ENCODE peak calls at places on chromosomes 3 and 15, in seven cellular contexts. One of them, this sample, is unnamed.

GRCh38 chr3:43632269-43632733 is 10.5 kb upstream of the ANO10 start:
- DNase-seq in IMR-90: peak; percentile 90
- DNase-seq in Panc1: no peak
- DNase-seq in body of pancreas: no peak
- DNase-seq in colonic mucosa: no peak
- DNase-seq in ovary: no peak
- DNase-seq in lower lobe of right lung: no peak
- DNase-seq in this sample: no peak

GRCh38 chr15:79418693-79419279 is 13.3 kb upstream of the MINAR1 start:
- DNase-seq in IMR-90: no peak
- DNase-seq in Panc1: no peak
- DNase-seq in body of pancreas: no peak
- DNase-seq in colonic mucosa: no peak
- DNase-seq in ovary: no peak
- DNase-seq in lower lobe of right lung: no peak
- DNase-seq in this sample: no peak

GRCh38 chr3:191301982-191302381 is 27.2 kb upstream of the CCDC50 start:
- DNase-seq in IMR-90: no peak
- DNase-seq in Panc1: no peak
- DNase-seq in body of pancreas: no peak
- DNase-seq in colonic mucosa: no peak
- DNase-seq in ovary: no peak
- DNase-seq in lower lobe of right lung: no peak
- DNase-seq in this sample: no peak

GRCh38 chr3:17761563-17761962 is 19.1 kb upstream of the TBC1D5 start:
- DNase-seq in IMR-90: no peak
- DNase-seq in Panc1: no peak
- DNase-seq in body of pancreas: no peak
- DNase-seq in colonic mucosa: no peak
- DNase-seq in ovary: no peak
- DNase-seq in lower lobe of right lung: no peak
- DNase-seq in this sample: no peak

GRCh38 chr3:30989266-30989799 is 94.9 kb upstream of the GADL1 start:
- DNase-seq in IMR-90: no peak
- DNase-seq in Panc1: no peak
- DNase-seq in body of pancreas: no peak
- DNase-seq in colonic mucosa: no peak
- DNase-seq in ovary: no peak
- DNase-seq in lower lobe of right lung: no peak
- DNase-seq in this sample: no peak

GRCh38 chr3:146542179-146542578 is 2.2 kb downstream of the PLSCR1 start:
- DNase-seq in IMR-90: peak; percentile 65
- DNase-seq in Panc1: no peak
- DNase-seq in body of pancreas: peak; percentile 10
- DNase-seq in colonic mucosa: no peak
- DNase-seq in ovary: no peak
- DNase-seq in lower lobe of right lung: no peak
- DNase-seq in this sample: no peak

GRCh38 chr3:108455212-108455705 is 55.1 kb downstream of the MYH15 start:
- DNase-seq in IMR-90: peak; percentile 41
- DNase-seq in Panc1: no peak
- DNase-seq in body of pancreas: no peak
- DNase-seq in colonic mucosa: no peak
- DNase-seq in ovary: no peak
- DNase-seq in lower lobe of right lung: no peak
- DNase-seq in this sample: no peak

GRCh38 chr3:48655586-48655985 is 7.1 kb downstream of the CELSR3 start:
- DNase-seq in IMR-90: no peak
- DNase-seq in Panc1: no peak
- DNase-seq in body of pancreas: no peak
- DNase-seq in colonic mucosa: no peak
- DNase-seq in ovary: no peak
- DNase-seq in lower lobe of right lung: peak; percentile 67
- DNase-seq in this sample: no peak

GRCh38 chr3:99356681-99357080 is 281.7 kb upstream of the COL8A1 start:
- DNase-seq in IMR-90: no peak
- DNase-seq in Panc1: no peak
- DNase-seq in body of pancreas: no peak
- DNase-seq in colonic mucosa: no peak
- DNase-seq in ovary: no peak
- DNase-seq in lower lobe of right lung: no peak
- DNase-seq in this sample: no peak

GRCh38 chr15:32729700-32730099 is 11.9 kb downstream of the GREM1 start:
- DNase-seq in IMR-90: no peak
- DNase-seq in Panc1: no peak
- DNase-seq in body of pancreas: no peak
- DNase-seq in colonic mucosa: no peak
- DNase-seq in ovary: no peak
- DNase-seq in lower lobe of right lung: no peak
- DNase-seq in this sample: no peak

GRCh38 chr15:90691369-90691768 is 25.8 kb upstream of the BLM start:
- DNase-seq in IMR-90: no peak
- DNase-seq in Panc1: no peak
- DNase-seq in body of pancreas: no peak
- DNase-seq in colonic mucosa: no peak
- DNase-seq in ovary: no peak
- DNase-seq in lower lobe of right lung: no peak
- DNase-seq in this sample: no peak

GRCh38 chr3:19256313-19256712 is 108.0 kb downstream of the KCNH8 start:
- DNase-seq in IMR-90: no peak
- DNase-seq in Panc1: no peak
- DNase-seq in body of pancreas: no peak
- DNase-seq in colonic mucosa: no peak
- DNase-seq in ovary: no peak
- DNase-seq in lower lobe of right lung: no peak
- DNase-seq in this sample: no peak

GRCh38 chr3:196260784-196261183 is 26.7 kb downstream of the PCYT1A start:
- DNase-seq in IMR-90: no peak
- DNase-seq in Panc1: no peak
- DNase-seq in body of pancreas: no peak
- DNase-seq in colonic mucosa: no peak
- DNase-seq in ovary: no peak
- DNase-seq in lower lobe of right lung: no peak
- DNase-seq in this sample: no peak

GRCh38 chr3:72663429-72663828 is 184.8 kb downstream of the SHQ1 start:
- DNase-seq in IMR-90: no peak
- DNase-seq in Panc1: no peak
- DNase-seq in body of pancreas: no peak
- DNase-seq in colonic mucosa: no peak
- DNase-seq in ovary: no peak
- DNase-seq in lower lobe of right lung: no peak
- DNase-seq in this sample: no peak

GRCh38 chr3:124261301-124261700 is 269.4 kb upstream of the ROPN1 start:
- DNase-seq in IMR-90: peak; percentile 47
- DNase-seq in Panc1: no peak
- DNase-seq in body of pancreas: no peak
- DNase-seq in colonic mucosa: no peak
- DNase-seq in ovary: no peak
- DNase-seq in lower lobe of right lung: no peak
- DNase-seq in this sample: no peak

GRCh38 chr15:35080226-35080625 is 4.9 kb downstream of the NANOGP8 start:
- DNase-seq in IMR-90: peak; percentile 30
- DNase-seq in Panc1: no peak
- DNase-seq in body of pancreas: no peak
- DNase-seq in colonic mucosa: no peak
- DNase-seq in ovary: no peak
- DNase-seq in lower lobe of right lung: no peak
- DNase-seq in this sample: no peak

DNA sequence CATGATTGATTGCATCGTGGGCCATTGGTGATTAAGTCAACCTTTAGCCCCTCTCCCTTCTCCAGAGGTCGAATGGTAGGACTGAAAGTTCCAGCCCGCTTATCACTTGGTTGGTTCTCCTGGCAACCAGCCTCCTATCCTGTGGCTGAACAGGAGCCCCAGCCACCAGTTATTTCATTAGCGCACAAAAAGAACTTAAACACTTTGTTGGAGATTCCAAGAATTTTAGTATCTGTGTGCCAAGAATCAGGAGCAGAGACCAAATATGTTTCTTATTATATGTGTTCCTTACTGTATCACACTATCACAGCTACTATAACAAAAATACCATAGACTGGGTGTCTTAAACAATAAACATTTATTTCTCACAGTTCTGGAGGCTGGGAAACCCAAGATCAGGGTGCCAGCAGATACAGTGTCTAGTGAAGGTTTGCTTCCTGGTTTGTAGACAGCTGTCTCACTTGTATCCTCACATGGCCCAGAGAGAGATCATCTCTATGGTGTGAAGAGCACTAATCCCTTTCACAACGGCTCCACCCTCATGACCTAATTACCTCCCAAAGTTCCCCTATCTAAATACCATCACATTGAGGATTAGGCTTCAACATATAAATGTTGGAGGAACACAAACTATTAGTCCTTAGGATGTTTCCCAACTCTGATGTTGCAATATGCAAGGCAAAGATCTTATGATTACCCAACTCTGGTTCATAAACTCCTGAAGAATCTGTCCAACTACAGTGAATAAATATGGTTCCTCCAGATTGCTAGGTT is 30.5 kb upstream of the APH1B start:
- DNase-seq in IMR-90: peak; percentile 91
- DNase-seq in Panc1: no peak
- DNase-seq in body of pancreas: no peak
- DNase-seq in colonic mucosa: no peak
- DNase-seq in ovary: no peak
- DNase-seq in lower lobe of right lung: no peak
- DNase-seq in this sample: no peak
- H3K27ac ChIP-seq in IMR-90: peak overlapping the region; percentile 81
- H3K27ac ChIP-seq in Panc1: no peak overlapping the region
- H3K27ac ChIP-seq in body of pancreas: no peak overlapping the region
- H3K27ac ChIP-seq in colonic mucosa: peak overlapping the region; percentile 32
- H3K27ac ChIP-seq in ovary: no peak overlapping the region
- H3K27ac ChIP-seq in lower lobe of right lung: peak overlapping the region; percentile 75
- H3K27ac ChIP-seq in this sample: peak overlapping the region; percentile 62

DNA sequence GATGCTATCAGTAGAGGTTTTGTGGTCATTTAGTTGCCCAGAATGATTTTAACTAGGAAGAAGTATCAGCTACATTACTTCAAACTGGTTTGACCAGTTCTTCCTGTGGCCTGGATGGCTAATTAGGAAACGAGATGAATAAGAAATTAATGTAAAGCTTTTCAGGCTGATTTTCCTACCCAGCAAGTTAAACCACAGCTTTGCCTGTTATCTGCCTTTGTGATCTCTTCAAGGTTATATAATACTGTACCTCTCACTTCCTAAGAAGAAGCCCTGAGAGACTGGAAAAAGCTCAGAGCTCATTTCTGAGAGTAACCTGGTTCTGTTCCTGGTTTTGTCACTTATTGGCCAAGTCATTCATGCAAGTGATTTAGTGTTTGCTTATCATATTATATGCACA is 782.2 kb upstream of the GOLIM4 start:
- DNase-seq in IMR-90: no peak
- DNase-seq in Panc1: no peak
- DNase-seq in body of pancreas: no peak
- DNase-seq in colonic mucosa: no peak
- DNase-seq in ovary: no peak
- DNase-seq in lower lobe of right lung: no peak
- DNase-seq in this sample: no peak
- H3K27ac ChIP-seq in IMR-90: no peak overlapping the region
- H3K27ac ChIP-seq in Panc1: no peak overlapping the region
- H3K27ac ChIP-seq in body of pancreas: no peak overlapping the region
- H3K27ac ChIP-seq in colonic mucosa: no peak overlapping the region
- H3K27ac ChIP-seq in ovary: no peak overlapping the region
- H3K27ac ChIP-seq in lower lobe of right lung: no peak overlapping the region
- H3K27ac ChIP-seq in this sample: no peak overlapping the region

GRCh38 chr3:115099115-115099884 is 47.8 kb downstream of the ZBTB20 start:
- DNase-seq in IMR-90: peak; percentile 17
- DNase-seq in Panc1: no peak
- DNase-seq in body of pancreas: no peak
- DNase-seq in colonic mucosa: no peak
- DNase-seq in ovary: no peak
- DNase-seq in lower lobe of right lung: no peak
- DNase-seq in this sample: no peak

GRCh38 chr3:115100172-115100571 is 46.9 kb downstream of the ZBTB20 start:
- DNase-seq in IMR-90: peak; percentile 70
- DNase-seq in Panc1: no peak
- DNase-seq in body of pancreas: peak; percentile 9
- DNase-seq in colonic mucosa: peak; percentile 40
- DNase-seq in ovary: no peak
- DNase-seq in lower lobe of right lung: no peak
- DNase-seq in this sample: no peak

GRCh38 chr3:115098354-115099073 is 48.6 kb downstream of the ZBTB20 start:
- DNase-seq in IMR-90: no peak
- DNase-seq in Panc1: no peak
- DNase-seq in body of pancreas: no peak
- DNase-seq in colonic mucosa: no peak
- DNase-seq in ovary: no peak
- DNase-seq in lower lobe of right lung: no peak
- DNase-seq in this sample: no peak

GRCh38 chr3:115095236-115095635 is 51.9 kb downstream of the ZBTB20 start:
- DNase-seq in IMR-90: no peak
- DNase-seq in Panc1: no peak
- DNase-seq in body of pancreas: no peak
- DNase-seq in colonic mucosa: no peak
- DNase-seq in ovary: no peak
- DNase-seq in lower lobe of right lung: no peak
- DNase-seq in this sample: no peak

GRCh38 chr3:115100806-115101205 is 46.3 kb downstream of the ZBTB20 start:
- DNase-seq in IMR-90: no peak
- DNase-seq in Panc1: no peak
- DNase-seq in body of pancreas: no peak
- DNase-seq in colonic mucosa: no peak
- DNase-seq in ovary: no peak
- DNase-seq in lower lobe of right lung: no peak
- DNase-seq in this sample: no peak
- H3K27ac ChIP-seq in IMR-90: no peak overlapping the region
- H3K27ac ChIP-seq in Panc1: no peak overlapping the region
- H3K27ac ChIP-seq in body of pancreas: peak overlapping the region; percentile 77
- H3K27ac ChIP-seq in colonic mucosa: peak overlapping the region; percentile 30
- H3K27ac ChIP-seq in ovary: no peak overlapping the region
- H3K27ac ChIP-seq in lower lobe of right lung: peak overlapping the region; percentile 68
- H3K27ac ChIP-seq in this sample: no peak overlapping the region

GRCh38 chr15:74889390-74889881 is 406 bp upstream of the MPI start:
- DNase-seq in IMR-90: peak; percentile 43
- DNase-seq in Panc1: no peak
- DNase-seq in body of pancreas: peak; percentile 23
- DNase-seq in colonic mucosa: no peak
- DNase-seq in ovary: peak; percentile 30
- DNase-seq in lower lobe of right lung: peak; percentile 59
- DNase-seq in this sample: peak; percentile 83
- H3K27ac ChIP-seq in IMR-90: peak overlapping the region; percentile 54
- H3K27ac ChIP-seq in Panc1: peak overlapping the region; percentile 84
- H3K27ac ChIP-seq in body of pancreas: peak overlapping the region; percentile 82
- H3K27ac ChIP-seq in colonic mucosa: peak overlapping the region; percentile 74
- H3K27ac ChIP-seq in ovary: peak overlapping the region; percentile 31
- H3K27ac ChIP-seq in lower lobe of right lung: peak overlapping the region; percentile 81
- H3K27ac ChIP-seq in this sample: no peak overlapping the region